ENCODE peak calls at places on chromosomes 13 and 19, in nine cellular contexts. S is astrocyte of the cerebellum, K is cardiac fibroblast, A is transverse colon, N is AG04450, G is heart left ventricle, O is H1, C is fibroblast of pulmonary artery, L is tibial nerve. T is an unnamed sample.
A peak's percentile ranks its signal among the peaks of the same experiment; 100 is the strongest.

GRCh38 chr13:21234537-21234936 is 58.1 kb downstream of the MRPL57 start:
- DNase-seq in C (no peak), O (no peak), S (no peak), G (peak; percentile 36), A (no peak), L (no peak), N (no peak), K (no peak), T (no peak)

GRCh38 chr13:48504606-48505369 is 28.1 kb downstream of the RCBTB2 start:
- DNase-seq in S (no peak), O (no peak), C (no peak), A (no peak), G (no peak), K (no peak), L (no peak), N (no peak), T (no peak)

GRCh38 chr13:61414136-61414535 is 1.5 kb downstream of the PCDH20 start:
- DNase-seq in A (no peak), L (no peak), O (no peak), K (no peak), G (no peak), N (no peak), S (no peak), C (no peak), T (no peak)

GRCh38 chr13:47249296-47249695 is 352.4 kb upstream of the HTR2A start:
- DNase-seq in G (no peak), S (no peak), L (no peak), O (no peak), A (no peak), N (no peak), C (no peak), K (peak; percentile 25), T (no peak)

GRCh38 chr19:18468517-18468916 is 30.6 kb upstream of the ISYNA1 start:
- DNase-seq in A (no peak), L (no peak), N (no peak), G (peak; percentile 56), O (no peak), K (no peak), C (no peak), S (no peak), T (no peak)

GRCh38 chr13:81916471-81916870 is 1575.5 kb upstream of the SPRY2 start:
- DNase-seq in N (no peak), C (no peak), A (no peak), G (no peak), L (no peak), O (no peak), K (no peak), S (peak; percentile 18), T (no peak)

GRCh38 chr13:30333601-30334000 is 26.2 kb upstream of the KATNAL1 start:
- DNase-seq in N (no peak), L (no peak), G (no peak), A (no peak), S (no peak), O (no peak), C (no peak), K (no peak), T (no peak)

GRCh38 chr13:106177146-106177545 is 358.3 kb downstream of the EFNB2 start:
- DNase-seq in G (no peak), O (no peak), S (no peak), C (no peak), N (no peak), K (no peak), L (no peak), A (no peak), T (no peak)

GRCh38 chr19:32895384-32895783 is 25.8 kb upstream of the SLC7A9 start:
- DNase-seq in O (no peak), L (no peak), G (no peak), S (no peak), A (no peak), N (no peak), C (no peak), K (no peak), T (no peak)

GRCh38 chr13:79457948-79458347 is 23.0 kb upstream of the NDFIP2 start:
- DNase-seq in O (no peak), C (peak; percentile 86), S (no peak), L (no peak), N (peak; percentile 36), A (no peak), G (no peak), K (peak; percentile 70), T (no peak)

GRCh38 chr19:12843999-12844732 is 5.9 kb downstream of the MAST1 start:
- DNase-seq in O (no peak), K (no peak), N (no peak), A (no peak), C (no peak), G (no peak), L (no peak), S (no peak), T (no peak)

GRCh38 chr13:102651392-102651791 is 43.5 kb downstream of the METTL21C start:
- DNase-seq in G (no peak), K (peak; percentile 39), C (peak; percentile 44), S (peak; percentile 3), A (no peak), N (no peak), O (no peak), L (no peak), T (no peak)

GRCh38 chr13:94343243-94343585 is 136.3 kb downstream of the DCT start:
- DNase-seq in L (no peak), N (no peak), C (no peak), A (no peak), O (no peak), S (no peak), K (no peak), G (no peak), T (no peak)

GRCh38 chr13:50124536-50125305 is 109.5 kb downstream of the KCNRG start:
- DNase-seq in A (peak; percentile 97), K (peak; percentile 98), G (peak; percentile 98), O (peak; percentile 87), S (no peak), L (peak; percentile 93), C (peak; percentile 57), N (no peak), T (no peak)

GRCh38 chr19:7731218-7731595 is 703 bp downstream of the CLEC4G start:
- DNase-seq in O (no peak), N (no peak), S (no peak), L (no peak), A (no peak), C (no peak), K (no peak), G (no peak), T (no peak)

GRCh38 chr13:52010890-52011689 is at the start of gene ATP7B:
- DNase-seq in S (no peak), O (peak; percentile 82), C (no peak), K (no peak), G (peak; percentile 30), N (no peak), A (peak; percentile 34), L (no peak), T (no peak)

GRCh38 chr19:35458821-35459391 is 10.8 kb downstream of the FFAR2 start:
- DNase-seq in K (no peak), S (no peak), C (no peak), O (no peak), L (no peak), G (no peak), N (no peak), A (no peak), T (no peak)

GRCh38 chr19:5903054-5903501 is 512 bp downstream of the NDUFA11 start:
- DNase-seq in A (no peak), N (no peak), S (peak; percentile 22), L (no peak), C (peak; percentile 49), K (peak; percentile 53), G (no peak), O (no peak), T (no peak)

GRCh38 chr19:45306522-45307027 is 16.1 kb downstream of the CKM start:
- DNase-seq in C (no peak), K (no peak), N (no peak), A (no peak), O (peak; percentile 60), G (peak; percentile 35), S (no peak), L (no peak), T (no peak)

GRCh38 chr13:50370303-50370950 is 355.2 kb downstream of the KCNRG start:
- DNase-seq in N (no peak), L (no peak), G (no peak), A (no peak), C (no peak), S (no peak), K (no peak), O (no peak), T (no peak)

GRCh38 chr13:74131206-74131605 is 3.0 kb downstream of the KLF12 start:
- DNase-seq in C (no peak), O (no peak), S (no peak), G (no peak), N (no peak), A (no peak), L (no peak), K (peak; percentile 27), T (no peak)
- H3K4me3 ChIP-seq in C (no peak overlapping the region), O (no peak overlapping the region), S (no peak overlapping the region), G (no peak overlapping the region), N (peak overlapping the region; percentile 87), A (no peak overlapping the region), L (no peak overlapping the region), K (no peak overlapping the region), T (no peak overlapping the region)

DNA sequence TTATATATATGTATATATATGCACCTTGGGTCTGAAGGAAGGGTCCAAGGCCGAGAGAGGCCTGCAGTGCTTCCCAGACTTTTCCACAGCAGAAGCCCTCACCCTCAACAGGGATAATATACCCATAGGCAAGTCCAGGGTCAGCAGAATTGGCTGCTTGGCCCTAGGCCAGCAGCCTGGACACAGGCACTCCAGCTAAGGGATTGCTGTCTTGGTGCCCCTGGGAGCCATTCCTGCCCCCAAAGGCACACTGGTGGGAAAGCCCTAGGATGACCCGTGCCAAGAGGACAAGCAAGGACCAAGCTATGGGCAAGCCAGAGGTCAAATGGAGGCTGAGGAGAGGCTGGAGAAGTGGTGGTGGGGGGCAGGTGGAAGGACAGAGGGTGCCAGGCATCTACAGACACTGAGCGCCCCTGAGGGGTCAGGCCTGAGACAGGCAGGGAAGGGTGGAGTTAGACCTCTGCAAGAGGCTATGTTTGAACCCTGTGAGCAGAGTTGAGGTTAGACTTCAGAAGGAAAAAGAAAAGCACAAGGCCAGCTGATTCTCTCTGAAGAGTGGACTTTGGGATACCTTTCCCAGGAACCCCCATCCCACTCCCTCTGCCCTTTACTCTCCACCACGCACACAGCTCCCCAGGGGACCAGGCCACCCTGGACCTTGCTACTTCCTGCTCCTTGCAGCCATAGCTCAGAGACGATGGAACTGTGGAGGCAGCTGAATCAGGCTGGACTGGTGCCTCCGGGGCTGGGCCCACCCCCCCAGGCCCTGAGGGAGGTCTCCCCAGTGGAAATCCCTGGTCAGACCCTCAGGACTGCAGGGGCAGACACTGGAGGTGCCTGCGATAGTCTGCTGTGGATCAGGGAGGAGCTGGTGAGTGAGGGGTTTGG is at the start of gene ERICH4:
- DNase-seq in S (no peak), A (peak; percentile 6), L (no peak), K (no peak), O (no peak), G (peak; percentile 21), N (no peak), C (no peak), T (no peak)
- H3K4me3 ChIP-seq in S (no peak within 1 kb of the TSS), A (no peak within 1 kb of the TSS), L (no peak within 1 kb of the TSS), K (no peak within 1 kb of the TSS), O (no peak within 1 kb of the TSS), G (no peak within 1 kb of the TSS), N (no peak within 1 kb of the TSS), C (no peak within 1 kb of the TSS), T (no peak within 1 kb of the TSS)

GRCh38 chr19:50377051-50377441 is 789 bp downstream of the NR1H2 start:
- DNase-seq in C (peak; percentile 19), G (peak; percentile 47), A (peak; percentile 55), S (no peak), K (no peak), O (peak; percentile 83), L (no peak), N (no peak), T (no peak)
- H3K4me3 ChIP-seq in C (peak overlapping the region; percentile 42), G (no peak overlapping the region), A (no peak overlapping the region), S (peak overlapping the region; percentile 26), K (peak overlapping the region; percentile 42), O (peak overlapping the region; percentile 31), L (peak overlapping the region; percentile 85), N (peak overlapping the region; percentile 48), T (no peak overlapping the region)

GRCh38 chr13:36834299-36834698 is 15.3 kb downstream of the RFXAP start:
- DNase-seq in S (no peak), K (no peak), C (no peak), N (no peak), G (no peak), A (no peak), O (no peak), L (no peak), T (no peak)
- H3K4me3 ChIP-seq in S (no peak overlapping the region), K (no peak overlapping the region), C (no peak overlapping the region), N (no peak overlapping the region), G (no peak overlapping the region), A (no peak overlapping the region), O (no peak overlapping the region), L (no peak overlapping the region), T (no peak overlapping the region)

T was measured in iPS DF 6.9.